ENCODE peak calls at places on chromosomes 6 and 20, in seven cellular contexts. F is T-cell, W is NCI-H1092 treated with DMSO at 0.1 percent for 48 hours, P is NAMALWA, H is pancreas, U is type B pancreatic cell, G is NCI-H774. E is an unnamed sample.

GRCh38 chr20:58088105-58088504 is 140.3 kb downstream of the ANKRD60 start:
- DNase-seq in P (no peak), G (no peak), F (no peak), U (no peak), H (no peak), W (no peak), E (no peak)

GRCh38 chr20:60695223-60695622 is 556.8 kb upstream of the CDH4 start:
- DNase-seq in H (no peak), F (no peak), W (no peak), G (no peak), U (no peak), P (no peak), E (no peak)

GRCh38 chr6:91761621-91762020 is 1174.7 kb upstream of the MAP3K7 start:
- DNase-seq in U (no peak), P (no peak), W (no peak), G (no peak), F (no peak), H (no peak), E (no peak)

GRCh38 chr6:77015350-77015749 is 447.9 kb downstream of the HTR1B start:
- DNase-seq in W (no peak), H (no peak), P (no peak), U (no peak), G (no peak), F (no peak), E (no peak)

GRCh38 chr6:37276916-37277509 is 19.1 kb upstream of the TMEM217 start:
- DNase-seq in P (peak), H (no peak), U (no peak), G (no peak), W (no peak), F (no peak), E (no peak)

GRCh38 chr20:17869295-17869994 is 99.1 kb downstream of the SNX5 start:
- DNase-seq in P (no peak), G (no peak), F (no peak), H (no peak), W (no peak), U (no peak), E (no peak)

GRCh38 chr20:50690979-50691584 is at the start of gene RIPOR3:
- DNase-seq in P (no peak), W (no peak), H (no peak), F (no peak), G (no peak), U (no peak), E (no peak)

GRCh38 chr6:46046558-46047169 is 31.0 kb upstream of the CLIC5 start:
- DNase-seq in G (no peak), U (no peak), P (no peak), F (no peak), W (no peak), H (no peak), E (no peak)

GRCh38 chr6:125810435-125810834 is 19.7 kb downstream of the NCOA7 start:
- DNase-seq in W (peak), G (peak), P (peak), F (no peak), H (no peak), U (no peak), E (no peak)

GRCh38 chr6:136977075-136977474 is 55.0 kb downstream of the SLC35D3 start:
- DNase-seq in P (no peak), W (no peak), H (no peak), U (no peak), G (no peak), F (no peak), E (no peak)

GRCh38 chr6:6915813-6916547 is 191.8 kb upstream of the RREB1 start:
- DNase-seq in W (no peak), F (no peak), H (no peak), P (no peak), U (no peak), G (no peak), E (no peak)

GRCh38 chr20:60060593-60060992 is 102.4 kb downstream of the CDH26 start:
- DNase-seq in W (no peak), G (no peak), P (no peak), H (no peak), F (no peak), U (no peak), E (no peak)

GRCh38 chr20:7171911-7172310 is 404.4 kb downstream of the BMP2 start:
- DNase-seq in U (no peak), G (no peak), W (no peak), H (no peak), P (no peak), F (no peak), E (no peak)

GRCh38 chr6:160667854-160668481 is 3.9 kb upstream of the LPA start:
- DNase-seq in G (no peak), F (no peak), P (peak), W (peak), U (no peak), H (peak), E (peak)

GRCh38 chr6:14322841-14323240 is 205.3 kb downstream of the CD83 start:
- DNase-seq in G (no peak), P (no peak), U (no peak), H (no peak), W (no peak), F (no peak), E (no peak)

GRCh38 chr20:25226433-25227316 is 21.2 kb upstream of the PYGB start:
- DNase-seq in W (no peak), H (peak), F (no peak), G (no peak), U (no peak), P (no peak), E (no peak)

GRCh38 chr6:154893927-154894326 is 101.2 kb upstream of the TIAM2 start:
- DNase-seq in H (no peak), W (no peak), P (no peak), F (no peak), U (no peak), G (no peak), E (no peak)

GRCh38 chr20:2814587-2815051 is at the start of gene C20orf141:
- DNase-seq in F (no peak), H (no peak), U (peak), G (no peak), W (no peak), P (no peak), E (no peak)

GRCh38 chr6:19796452-19796851 is 40.7 kb upstream of the ID4 start:
- DNase-seq in G (no peak), P (no peak), U (no peak), W (no peak), H (no peak), F (no peak), E (no peak)

GRCh38 chr6:116363759-116364158 is 7.0 kb upstream of the DSE start:
- DNase-seq in H (no peak), F (no peak), U (no peak), W (no peak), P (no peak), G (no peak), E (no peak)

GRCh38 chr6:124393536-124393935 is 568.7 kb upstream of the RNF217 start:
- DNase-seq in F (no peak), P (no peak), H (no peak), U (no peak), W (no peak), G (no peak), E (no peak)

GRCh38 chr6:90678049-90678779 is 91.3 kb upstream of the MAP3K7 start:
- DNase-seq in W (no peak), F (no peak), P (no peak), G (no peak), U (no peak), H (no peak), E (no peak)

GRCh38 chr6:163533443-163533842 is 118.9 kb downstream of the QKI start:
- DNase-seq in G (no peak), H (no peak), P (no peak), W (no peak), F (no peak), U (no peak), E (no peak)

GRCh38 chr6:3517350-3517749 is 60.5 kb upstream of the SLC22A23 start:
- DNase-seq in G (no peak), P (no peak), U (no peak), H (no peak), F (no peak), W (no peak), E (no peak)

GRCh38 chr6:14984454-14984853 is 261.4 kb upstream of the JARID2 start:
- DNase-seq in F (no peak), P (no peak), U (no peak), G (no peak), H (peak), W (no peak), E (no peak)

GRCh38 chr20:36861875-36862801 is 13.8 kb upstream of the TLDC2 start:
- DNase-seq in W (peak), P (no peak), G (no peak), U (no peak), H (peak), F (no peak), E (no peak)

GRCh38 chr6:113481441-113481840 is 375.7 kb upstream of the MARCKS start:
- DNase-seq in P (no peak), H (no peak), W (no peak), F (no peak), G (no peak), U (no peak), E (no peak)

GRCh38 chr6:112760831-112761230 is 413.7 kb downstream of the RFPL4B start:
- DNase-seq in F (no peak), W (no peak), U (no peak), G (no peak), H (no peak), P (no peak), E (no peak)

GRCh38 chr6:139944976-139945375 is 570.5 kb upstream of the CITED2 start:
- DNase-seq in U (no peak), F (no peak), H (no peak), P (no peak), W (no peak), G (no peak), E (no peak)

GRCh38 chr6:132695773-132696172 is 18.1 kb downstream of the VNN1 start:
- DNase-seq in P (no peak), U (no peak), W (no peak), F (no peak), H (no peak), G (no peak), E (no peak)

GRCh38 chr6:42532038-42532669 is 31.7 kb upstream of the UBR2 start:
- DNase-seq in G (peak), F (peak), U (no peak), H (no peak), W (peak), P (peak), E (peak)

GRCh38 chr6:4256969-4257368 is 121.6 kb upstream of the ECI2 start:
- DNase-seq in P (no peak), W (no peak), U (no peak), F (no peak), G (no peak), H (no peak), E (no peak)

GRCh38 chr20:51417745-51418529 is 124.6 kb downstream of the NFATC2 start:
- DNase-seq in G (no peak), U (no peak), W (no peak), P (no peak), H (no peak), F (peak), E (peak)

GRCh38 chr6:39521826-39522377 is 199.4 kb upstream of the KCNK16 start:
- DNase-seq in F (no peak), W (no peak), G (no peak), U (no peak), P (no peak), H (no peak), E (no peak)

GRCh38 chr6:161079566-161080262 is 88.1 kb downstream of the MAP3K4 start:
- DNase-seq in G (no peak), H (no peak), P (no peak), F (peak), W (no peak), U (no peak), E (no peak)